ENCODE peak calls at places on chromosomes 3 and 15, in nine cellular contexts. F is activated T-helper 1 cell treated with anti-CD3 and anti-CD28 coated beads, Interleukin-12 subunit alpha, Interleukin-12 subunit beta, Interleukin-2, Interleukin-4 antibody, amounts not matched to agents 30 ng/mL and 10 ng/mL and 1 ng/mL, durations not matched to agents 14 hours and 24 hours and 36 hours; A is D341Med; C is putamen; R is RPMI8226; P is WTC11; V is hypothalamus; D is NCI-H1092; Q is NCI-H1105. N is an unnamed sample.

GRCh38 chr3:79521221-79521848 is 246.5 kb downstream of the ROBO1 start:
- DNase-seq in F (no peak), A (peak), C (peak), R (peak), P (no peak), V (no peak), D (no peak), Q (peak), N (no peak)

GRCh38 chr3:178434206-178434805 is 101.9 kb upstream of the KCNMB2 start:
- DNase-seq in F (no peak), A (no peak), C (no peak), R (peak), P (no peak), V (no peak), D (no peak), Q (peak), N (no peak)

GRCh38 chr3:134279466-134279865 is 28.8 kb upstream of the RYK start:
- DNase-seq in F (no peak), A (no peak), C (no peak), R (no peak), P (no peak), V (no peak), D (no peak), Q (no peak), N (no peak)

GRCh38 chr3:27721717-27722564 is at the start of gene EOMES:
- DNase-seq in F (peak), A (peak), C (no peak), R (peak), P (peak), V (no peak), D (no peak), Q (peak), N (peak)

GRCh38 chr3:168467085-168467714 is 371.5 kb upstream of the GOLIM4 start:
- DNase-seq in F (no peak), A (peak), C (peak), R (peak), P (no peak), V (no peak), D (peak), Q (peak), N (no peak)

GRCh38 chr3:42652251-42652610 is 1.3 kb upstream of the ZBTB47 start:
- DNase-seq in F (no peak), A (peak), C (no peak), R (no peak), P (no peak), V (no peak), D (no peak), Q (no peak), N (no peak)

GRCh38 chr3:100089802-100090668 is 24.3 kb downstream of the FILIP1L start:
- DNase-seq in F (no peak), A (peak), C (peak), R (no peak), P (peak), V (no peak), D (no peak), Q (no peak), N (peak)

GRCh38 chr3:151919446-151919845 is 46.0 kb downstream of the SUCNR1 start:
- DNase-seq in F (no peak), A (no peak), C (no peak), R (no peak), P (no peak), V (no peak), D (no peak), Q (no peak), N (no peak)

GRCh38 chr3:126081618-126082333 is 2.1 kb downstream of the SLC41A3 start:
- DNase-seq in F (no peak), A (peak), C (no peak), R (peak), P (peak), V (no peak), D (no peak), Q (no peak), N (no peak)

GRCh38 chr15:76398301-76398700 is 61.7 kb downstream of the ISL2 start:
- DNase-seq in F (no peak), A (no peak), C (no peak), R (no peak), P (no peak), V (no peak), D (peak), Q (peak), N (no peak)